ENCODE peak calls at places on chromosomes 16 and 17, in nine cellular contexts. B is A549, P is stomach, W is SK-N-SH, U is ovary, Q is transverse colon, R is GM12878, X is esophagus muscularis mucosa, M is tibial nerve. V is an unnamed sample.

GRCh38 chr17:18184143-18185007 is 747 bp downstream of the ALKBH5 start:
- DNase-seq in W (no peak), P (peak), M (peak), U (peak), X (no peak), B (peak), R (no peak), Q (peak), V (peak)

GRCh38 chr16:16025214-16025968 is 76.0 kb downstream of the ABCC1 start:
- DNase-seq in W (no peak), R (no peak), B (peak), Q (no peak), U (no peak), P (no peak), X (no peak), M (peak), V (no peak)

GRCh38 chr17:65786479-65786878 is 225.0 kb upstream of the AXIN2 start:
- DNase-seq in M (no peak), U (no peak), R (no peak), P (no peak), W (no peak), B (no peak), X (no peak), Q (no peak), V (no peak)

GRCh38 chr17:27586203-27586701 is 44.7 kb upstream of the LGALS9 start:
- DNase-seq in B (peak), M (no peak), R (no peak), W (peak), U (no peak), P (no peak), Q (no peak), X (no peak), V (no peak)

GRCh38 chr17:68601565-68602266 is 549 bp upstream of the FAM20A start:
- DNase-seq in Q (no peak), B (no peak), W (no peak), M (no peak), P (no peak), R (no peak), U (no peak), X (peak), V (no peak)

GRCh38 chr17:57548421-57549385 is 196.4 kb downstream of the CCDC182 start:
- DNase-seq in P (no peak), B (no peak), X (no peak), Q (no peak), U (peak), R (no peak), W (no peak), M (no peak), V (no peak)

GRCh38 chr16:50831751-50832150 is 89.9 kb downstream of the CYLD start:
- DNase-seq in U (no peak), P (no peak), W (no peak), X (no peak), M (no peak), B (no peak), Q (no peak), R (no peak), V (no peak)

GRCh38 chr16:80463776-80464175 is 77.0 kb upstream of the DYNLRB2 start:
- DNase-seq in M (no peak), R (no peak), W (no peak), X (no peak), B (no peak), U (no peak), Q (no peak), P (no peak), V (no peak)

GRCh38 chr16:15764112-15764511 is 92.7 kb downstream of the MYH11 start:
- DNase-seq in R (no peak), Q (no peak), X (no peak), W (no peak), M (no peak), P (no peak), B (no peak), U (no peak), V (no peak)

GRCh38 chr17:34581446-34582184 is 2.2 kb downstream of the TMEM132E start:
- DNase-seq in U (no peak), R (no peak), W (peak), X (no peak), Q (no peak), P (no peak), M (no peak), B (no peak), V (no peak)

GRCh38 chr17:19288453-19288852 is 51.3 kb downstream of the EPN2 start:
- DNase-seq in W (no peak), U (no peak), M (no peak), P (no peak), Q (no peak), R (no peak), B (peak), X (no peak), V (no peak)

GRCh38 chr16:50207652-50208051 is 54.5 kb downstream of the TENT4B start:
- DNase-seq in M (no peak), B (no peak), U (no peak), P (no peak), W (no peak), Q (no peak), R (no peak), X (no peak), V (no peak)

GRCh38 chr16:2973605-2974318 is 4.6 kb downstream of the PAQR4 start:
- DNase-seq in B (no peak), X (no peak), Q (no peak), R (no peak), U (no peak), M (no peak), W (no peak), P (no peak), V (no peak)

GRCh38 chr17:42980766-42981397 is 517 bp downstream of the RUNDC1 start:
- DNase-seq in Q (peak), M (no peak), U (no peak), R (peak), X (no peak), B (peak), W (peak), P (peak), V (peak)

GRCh38 chr17:64508683-64509082 is 1.9 kb downstream of the CEP95 start:
- DNase-seq in X (no peak), W (no peak), Q (no peak), P (no peak), R (no peak), U (no peak), B (no peak), M (no peak), V (no peak)

GRCh38 chr17:64506201-64506575 is at the start of gene DDX5:
- DNase-seq in P (peak), X (peak), M (peak), R (no peak), Q (peak), B (peak), W (peak), U (peak), V (peak)

GRCh38 chr17:64506576-64507417 is at the start of gene CEP95:
- DNase-seq in P (peak), Q (peak), U (peak), W (peak), M (peak), B (no peak), R (peak), X (peak), V (peak)

GRCh38 chr17:64509179-64509578 is 2.4 kb downstream of the CEP95 start:
- DNase-seq in U (no peak), B (no peak), X (no peak), Q (no peak), P (no peak), R (no peak), W (no peak), M (no peak), V (no peak)

GRCh38 chr17:64507418-64507766 is 615 bp downstream of the CEP95 start:
- DNase-seq in Q (no peak), U (no peak), W (peak), X (no peak), B (peak), M (peak), R (no peak), P (no peak), V (no peak)
- TF ChIP-seq EP300 in Q (no peak), U (no peak), W (no peak), X (no peak), B (no peak), M (no peak), R (no peak), P (no peak), V (no peak)

DNA sequence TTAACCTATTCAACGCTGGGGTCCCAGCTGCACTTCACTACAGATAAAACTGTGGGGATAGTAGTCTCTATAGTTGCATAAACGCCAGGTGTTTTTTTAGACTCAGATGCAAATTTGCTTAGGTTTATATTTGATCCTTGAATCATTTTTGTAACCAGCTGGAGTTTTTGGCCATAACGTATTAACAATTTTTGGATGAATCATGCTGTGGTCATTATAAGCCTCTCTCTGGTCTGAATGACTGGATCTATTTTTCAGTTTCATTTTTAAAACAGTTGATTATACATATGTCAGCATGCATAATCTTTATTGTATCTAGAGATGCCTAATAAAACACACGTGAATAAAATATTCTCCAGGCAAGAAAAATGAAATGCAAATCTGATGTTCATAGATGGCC is 144.1 kb downstream of the KCNJ2 start:
- DNase-seq in U (no peak), W (no peak), X (no peak), B (no peak), Q (no peak), P (no peak), R (no peak), M (no peak), V (no peak)
- TF ChIP-seq EP300 in U (no peak), W (peak), X (no peak), B (no peak), Q (no peak), P (no peak), R (no peak), M (no peak), V (no peak)

GRCh38 chr16:85056211-85056748 is 28.7 kb downstream of the KIAA0513 start:
- DNase-seq in M (no peak), R (no peak), P (no peak), W (peak), U (no peak), Q (no peak), B (no peak), X (no peak), V (no peak)
- TF ChIP-seq EP300 in M (no peak), R (no peak), P (no peak), W (no peak), U (no peak), Q (no peak), B (no peak), X (no peak), V (no peak)

DNA sequence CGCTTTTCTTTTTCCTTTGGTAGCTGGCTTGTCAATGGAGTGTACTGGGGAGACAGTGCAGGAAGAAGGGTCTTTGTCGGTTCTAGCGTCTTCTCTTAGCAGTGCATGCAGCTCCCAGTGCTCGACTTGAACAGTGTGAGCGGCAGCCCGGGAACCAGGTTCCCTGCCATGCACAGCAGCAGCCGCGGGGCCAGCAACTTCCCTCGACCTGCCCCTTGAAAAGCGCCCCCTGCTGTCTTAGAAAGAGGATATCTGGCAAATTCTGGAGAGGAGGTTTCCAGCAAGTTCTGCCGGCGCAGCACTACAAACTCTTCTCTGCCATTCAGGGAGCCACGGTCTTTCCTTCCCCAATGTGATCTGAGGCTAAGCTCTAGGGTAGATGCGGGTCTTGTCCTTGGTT is 451.5 kb downstream of the PMP22 start:
- DNase-seq in Q (no peak), X (peak), P (no peak), R (no peak), B (peak), U (no peak), M (no peak), W (peak), V (no peak)
- TF ChIP-seq EP300 in Q (no peak), X (no peak), P (no peak), R (no peak), B (no peak), U (no peak), M (no peak), W (no peak), V (no peak)

GRCh38 chr17:70521821-70522256 is 352.5 kb downstream of the KCNJ2 start:
- DNase-seq in B (no peak), R (no peak), M (peak), Q (peak), X (no peak), P (peak), W (no peak), U (peak), V (no peak)
- TF ChIP-seq EP300 in B (no peak), R (no peak), M (no peak), Q (no peak), X (no peak), P (no peak), W (no peak), U (no peak), V (no peak)

DNA sequence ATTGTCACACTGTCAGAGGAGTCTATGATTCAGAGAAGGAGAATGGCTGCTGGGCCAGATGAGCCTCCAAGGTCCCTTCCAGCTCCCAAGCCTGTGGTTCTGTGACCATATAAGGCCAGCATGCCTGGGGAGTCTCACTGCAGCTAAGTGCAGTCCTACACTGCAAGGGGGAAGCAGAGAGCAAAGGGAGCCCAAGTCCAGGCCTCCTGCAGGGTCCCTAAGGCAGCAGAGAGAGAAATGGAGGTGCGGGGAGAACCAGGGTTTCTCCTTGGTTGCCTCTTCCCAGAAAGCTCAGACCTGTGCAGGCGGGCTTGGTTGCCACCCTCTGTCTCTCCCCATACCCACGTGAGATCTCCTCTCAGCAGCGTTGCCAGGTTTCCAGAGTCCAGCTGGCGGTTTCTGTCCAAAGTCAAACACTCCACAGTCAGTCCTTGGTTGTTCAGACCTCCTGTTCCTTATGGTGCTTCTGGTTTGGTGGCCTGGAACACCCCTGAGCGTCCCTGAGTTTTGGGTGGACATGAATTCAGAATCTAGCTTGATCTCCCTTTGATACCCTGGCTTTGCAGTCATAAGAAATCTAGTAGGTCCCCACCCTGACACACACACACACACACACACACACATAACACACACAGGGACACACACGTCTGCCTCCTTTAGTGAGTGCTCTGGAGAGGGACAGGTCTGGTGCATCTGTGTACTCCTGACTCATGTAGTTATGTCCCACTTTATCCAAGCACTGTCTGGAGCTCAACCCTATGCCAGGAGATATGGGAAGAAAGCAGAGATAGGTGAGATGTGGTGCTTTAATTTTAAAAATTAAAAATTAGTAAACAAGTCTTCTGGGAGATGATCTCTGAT is 78.8 kb downstream of the GNAO1 start:
- DNase-seq in W (no peak), R (no peak), U (no peak), X (no peak), P (no peak), M (no peak), B (peak), Q (peak), V (peak)
- TF ChIP-seq EP300 in W (no peak), R (no peak), U (no peak), X (no peak), P (no peak), M (no peak), B (no peak), Q (no peak), V (no peak)